ENCODE peak calls at places on chromosomes 2 and 18, in eight cellular contexts. I is GM13977, J is foreskin fibroblast, Q is right lobe of liver, V is ovary, H is astrocyte of the cerebellum, X is choroid plexus epithelial cell, N is HepG2. C is an unnamed sample.
A peak's percentile ranks its signal among the peaks of the same experiment; 100 is the strongest.

GRCh38 chr18:54958711-54959625 is at the start of gene CCDC68:
- DNase-seq in X (peak; percentile 56), J (peak; percentile 54), N (peak; percentile 50), I (no peak), H (no peak), Q (peak; percentile 89), V (peak; percentile 61), C (peak; percentile 59)

GRCh38 chr18:3367491-3368091 is 82.4 kb upstream of the TGIF1 start:
- DNase-seq in H (peak; percentile 59), J (peak; percentile 8), V (no peak), X (peak; percentile 90), N (no peak), Q (no peak), I (no peak), C (no peak)

GRCh38 chr2:117856415-117857210 is 42.1 kb downstream of the DDX18 start:
- DNase-seq in I (no peak), X (peak; percentile 98), H (peak; percentile 72), J (peak; percentile 96), V (no peak), N (peak; percentile 67), Q (no peak), C (no peak)

GRCh38 chr18:62450546-62451395 is 72.1 kb upstream of the ZCCHC2 start:
- DNase-seq in X (peak; percentile 47), H (peak; percentile 60), Q (peak; percentile 92), J (peak; percentile 80), I (no peak), V (no peak), N (peak; percentile 63), C (peak; percentile 60)

GRCh38 chr2:37585982-37586621 is 85.3 kb downstream of the CDC42EP3 start:
- DNase-seq in X (peak; percentile 95), N (no peak), J (peak; percentile 95), H (peak; percentile 79), V (no peak), Q (no peak), I (no peak), C (no peak)

GRCh38 chr2:105515581-105516415 is 116.9 kb upstream of the FHL2 start:
- DNase-seq in V (peak; percentile 48), Q (peak; percentile 95), H (no peak), X (no peak), J (no peak), I (no peak), N (no peak), C (no peak)

GRCh38 chr2:9095690-9096089 is 92.2 kb upstream of the MBOAT2 start:
- DNase-seq in V (no peak), X (peak; percentile 74), H (no peak), N (no peak), I (peak; percentile 12), Q (peak; percentile 60), J (peak; percentile 62), C (peak; percentile 28)

GRCh38 chr2:177772529-177772928 is 300.0 kb downstream of the PDE11A start:
- DNase-seq in H (no peak), N (peak; percentile 49), V (no peak), I (peak; percentile 18), Q (no peak), X (peak; percentile 74), J (peak; percentile 45), C (no peak)

GRCh38 chr2:170235860-170236638 is 58.1 kb downstream of the MYO3B start:
- DNase-seq in H (peak; percentile 38), N (peak; percentile 54), V (no peak), Q (no peak), X (peak; percentile 70), I (peak; percentile 50), J (peak; percentile 60), C (peak; percentile 76)

GRCh38 chr2:27212626-27213471 is 781 bp upstream of the SLC5A6 start:
- DNase-seq in N (peak; percentile 55), J (peak; percentile 70), V (no peak), H (peak; percentile 39), X (peak; percentile 81), Q (no peak), I (peak; percentile 66), C (peak; percentile 8)

GRCh38 chr18:63016270-63016669 is 300.9 kb downstream of the PHLPP1 start:
- DNase-seq in J (peak; percentile 84), H (peak; percentile 57), X (peak; percentile 82), N (peak; percentile 36), Q (no peak), V (peak; percentile 56), I (peak; percentile 74), C (peak; percentile 47)

GRCh38 chr2:139492301-139492700 is 712.1 kb upstream of the NXPH2 start:
- DNase-seq in H (no peak), I (no peak), J (no peak), Q (no peak), V (no peak), N (no peak), X (no peak), C (no peak)

DNA sequence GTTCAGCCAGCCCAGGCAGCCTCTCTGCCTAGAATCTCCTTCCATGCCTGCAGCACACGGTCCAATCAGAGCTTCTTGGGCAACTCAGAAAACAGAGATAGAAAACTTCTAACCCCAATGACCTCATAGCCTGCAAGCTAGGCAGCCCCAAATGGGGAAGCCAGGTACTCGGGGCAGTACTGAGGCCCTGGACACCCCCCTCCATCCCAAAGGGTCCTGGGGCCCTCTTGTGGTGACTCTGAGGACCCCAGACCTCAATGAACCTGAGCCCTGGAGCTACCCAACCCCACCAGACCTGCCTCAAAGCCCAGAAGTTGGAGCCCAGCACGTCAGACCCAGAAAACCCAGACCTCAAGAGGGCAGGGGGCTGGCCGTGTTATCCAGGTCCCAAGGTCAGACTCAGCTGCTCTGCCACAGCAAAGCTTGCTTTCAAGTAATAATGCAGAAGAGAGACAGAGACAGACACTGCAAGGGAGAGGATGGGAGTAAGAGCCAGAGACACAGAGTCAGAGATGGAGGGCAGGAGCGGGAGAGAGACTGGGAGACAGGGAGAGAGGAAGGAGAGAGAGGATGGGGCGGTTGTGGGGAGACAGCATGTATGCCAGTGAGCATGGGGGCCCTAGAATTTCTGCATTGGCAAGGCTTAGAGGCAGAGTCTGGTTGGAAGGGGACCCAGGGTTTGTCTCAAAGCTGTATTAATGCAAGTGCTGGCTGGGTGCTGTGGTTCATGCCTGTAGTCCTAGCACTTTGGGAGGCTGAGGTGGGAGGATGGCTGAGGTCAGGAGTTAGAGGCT is 28.2 kb downstream of the SERTAD2 start:
- DNase-seq in H (no peak), I (peak; percentile 48), Q (no peak), J (no peak), X (no peak), V (no peak), N (no peak), C (no peak)
- TF ChIP-seq CTCF in H (no peak), I (peak; percentile 16), Q (no peak), J (no peak), X (no peak), V (no peak), N (peak; percentile 63), C (no peak)

GRCh38 chr2:46816846-46817726 is 98.5 kb downstream of the MCFD2 start:
- DNase-seq in H (no peak), I (no peak), V (no peak), J (no peak), Q (no peak), X (no peak), N (no peak), C (no peak)
- TF ChIP-seq CTCF in H (no peak), I (no peak), V (no peak), J (no peak), Q (no peak), X (no peak), N (no peak), C (no peak)

GRCh38 chr2:47520825-47521665 is 118.1 kb downstream of the MSH2 start:
- DNase-seq in Q (no peak), V (peak; percentile 32), N (no peak), H (no peak), J (peak; percentile 69), I (peak; percentile 91), X (peak; percentile 51), C (peak; percentile 18)
- TF ChIP-seq CTCF in Q (peak; percentile 11), V (no peak), N (no peak), H (peak; percentile 34), J (peak; percentile 23), I (peak; percentile 56), X (peak; percentile 46), C (no peak)

DNA sequence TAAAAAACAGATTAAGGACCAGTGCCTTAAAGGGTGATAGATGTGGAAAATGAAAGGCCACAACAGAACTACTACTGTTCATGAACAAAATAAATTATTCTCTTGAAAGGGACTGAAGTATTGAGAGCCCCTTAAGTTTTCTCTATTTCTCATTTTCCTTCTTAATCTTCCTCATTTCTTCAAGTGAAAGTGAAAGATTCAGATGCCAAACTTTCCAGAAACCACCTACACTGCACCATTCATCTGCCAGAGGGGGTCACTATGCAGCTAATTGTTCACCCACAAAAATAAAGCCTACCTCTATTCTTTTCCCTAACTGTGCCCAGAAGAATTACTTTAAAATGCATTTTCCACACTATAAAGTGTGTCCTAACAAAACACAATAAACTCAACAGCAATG is 140.1 kb downstream of the NR4A2 start:
- DNase-seq in H (no peak), Q (no peak), N (no peak), X (peak; percentile 9), J (no peak), V (no peak), I (no peak), C (no peak)
- TF ChIP-seq CTCF in H (peak; percentile 31), Q (peak; percentile 21), N (no peak), X (peak; percentile 20), J (no peak), V (no peak), I (no peak), C (no peak)

DNA sequence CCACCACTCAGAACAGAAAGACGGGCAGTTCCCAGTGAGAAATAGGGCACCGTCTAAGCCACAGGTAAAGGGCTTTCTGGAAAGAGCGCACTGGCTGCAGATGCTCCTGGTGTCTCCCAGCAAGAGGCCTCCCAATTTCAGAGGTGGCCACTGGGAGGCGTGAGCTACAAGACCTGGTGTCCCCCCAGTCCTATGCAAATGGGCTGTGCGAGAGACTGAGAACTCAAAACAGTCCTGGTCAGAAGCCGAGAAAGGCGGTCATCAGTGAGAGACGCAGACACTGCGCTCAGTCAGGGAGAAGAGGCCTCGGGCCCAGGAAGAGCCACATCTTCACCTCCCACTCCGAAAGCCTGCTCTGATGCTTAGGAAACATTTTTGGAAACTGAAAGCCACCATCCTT is 179.5 kb downstream of the EIPR1 start:
- DNase-seq in V (no peak), J (no peak), H (no peak), I (no peak), X (peak; percentile 26), N (peak; percentile 30), Q (no peak), C (peak; percentile 28)
- TF ChIP-seq CTCF in V (no peak), J (no peak), H (peak; percentile 29), I (peak; percentile 31), X (peak; percentile 32), N (peak; percentile 49), Q (no peak), C (no peak)

GRCh38 chr2:235116885-235117492 is 165.2 kb downstream of the SH3BP4 start:
- DNase-seq in X (peak; percentile 66), N (peak; percentile 50), I (peak; percentile 20), H (peak; percentile 26), V (no peak), Q (no peak), J (peak; percentile 61), C (no peak)
- TF ChIP-seq CTCF in X (peak; percentile 55), N (peak; percentile 63), I (peak; percentile 33), H (peak; percentile 32), V (peak; percentile 61), Q (peak; percentile 69), J (peak; percentile 35), C (peak; percentile 92)